ENCODE peak calls at places on chromosome 17, in eight cellular contexts. P is fibroblast of lung, C is HFF-Myc, D is IMR-90, G is left lung, I is left ventricle myocardium inferior, Y is K562, J is cardiac fibroblast. R is an unnamed sample.

GRCh38 chr17:32609085-32609484 is 122.3 kb downstream of the CDK5R1 start:
- DNase-seq in P (peak; percentile 32), C (no peak), D (no peak), G (peak; percentile 41), I (peak; percentile 56), Y (no peak), J (no peak), R (no peak)

GRCh38 chr17:17416007-17416399 is 60.8 kb upstream of the MED9 start:
- DNase-seq in P (peak; percentile 68), C (no peak), D (peak; percentile 83), G (no peak), I (no peak), Y (peak; percentile 77), J (peak; percentile 88), R (no peak)

GRCh38 chr17:44655983-44656700 is at the start of gene MEIOC:
- DNase-seq in P (peak; percentile 11), C (no peak), D (peak; percentile 6), G (no peak), I (no peak), Y (no peak), J (peak; percentile 5), R (no peak)

GRCh38 chr17:56815711-56816110 is 18.0 kb downstream of the C17orf67 start:
- DNase-seq in P (peak; percentile 72), C (no peak), D (peak; percentile 90), G (no peak), I (no peak), Y (no peak), J (peak; percentile 37), R (no peak)

GRCh38 chr17:60249517-60249826 is 99.7 kb downstream of the CA4 start:
- DNase-seq in P (peak; percentile 46), C (no peak), D (peak; percentile 51), G (no peak), I (no peak), Y (no peak), J (peak; percentile 45), R (no peak)

GRCh38 chr17:79678091-79678731 is 52.5 kb upstream of the ENPP7 start:
- DNase-seq in P (no peak), C (no peak), D (no peak), G (no peak), I (no peak), Y (no peak), J (no peak), R (no peak)

GRCh38 chr17:68943123-68943811 is 11.9 kb downstream of the ABCA8 start:
- DNase-seq in P (no peak), C (no peak), D (no peak), G (no peak), I (no peak), Y (no peak), J (no peak), R (no peak)

GRCh38 chr17:68295086-68295485 is 3.8 kb downstream of the ARSG start:
- DNase-seq in P (no peak), C (no peak), D (no peak), G (no peak), I (no peak), Y (no peak), J (no peak), R (no peak)

GRCh38 chr17:58702708-58703107 is 10.3 kb downstream of the RAD51C start:
- DNase-seq in P (no peak), C (no peak), D (no peak), G (no peak), I (no peak), Y (no peak), J (peak; percentile 5), R (no peak)

GRCh38 chr17:82840431-82840831 is 609 bp upstream of the ZNF750 start:
- DNase-seq in P (no peak), C (no peak), D (no peak), G (no peak), I (no peak), Y (no peak), J (no peak), R (no peak)

GRCh38 chr17:82836823-82837357 is 2.9 kb downstream of the ZNF750 start:
- DNase-seq in P (no peak), C (no peak), D (no peak), G (no peak), I (no peak), Y (no peak), J (no peak), R (no peak)

GRCh38 chr17:82839617-82840292 is at the start of gene ZNF750:
- DNase-seq in P (no peak), C (no peak), D (no peak), G (no peak), I (no peak), Y (no peak), J (no peak), R (no peak)

GRCh38 chr17:82837586-82838320 is 2.1 kb downstream of the ZNF750 start:
- DNase-seq in P (no peak), C (no peak), D (no peak), G (no peak), I (no peak), Y (no peak), J (no peak), R (no peak)

GRCh38 chr17:82838386-82839063 is 1.3 kb downstream of the ZNF750 start:
- DNase-seq in P (no peak), C (no peak), D (peak; percentile 17), G (peak; percentile 79), I (no peak), Y (no peak), J (peak; percentile 29), R (no peak)
- H3K4me3 ChIP-seq in P (no peak overlapping the region), C (no peak overlapping the region), D (no peak overlapping the region), G (peak overlapping the region; percentile 6), I (no peak overlapping the region), Y (no peak overlapping the region), J (no peak overlapping the region), R (no peak overlapping the region)

DNA sequence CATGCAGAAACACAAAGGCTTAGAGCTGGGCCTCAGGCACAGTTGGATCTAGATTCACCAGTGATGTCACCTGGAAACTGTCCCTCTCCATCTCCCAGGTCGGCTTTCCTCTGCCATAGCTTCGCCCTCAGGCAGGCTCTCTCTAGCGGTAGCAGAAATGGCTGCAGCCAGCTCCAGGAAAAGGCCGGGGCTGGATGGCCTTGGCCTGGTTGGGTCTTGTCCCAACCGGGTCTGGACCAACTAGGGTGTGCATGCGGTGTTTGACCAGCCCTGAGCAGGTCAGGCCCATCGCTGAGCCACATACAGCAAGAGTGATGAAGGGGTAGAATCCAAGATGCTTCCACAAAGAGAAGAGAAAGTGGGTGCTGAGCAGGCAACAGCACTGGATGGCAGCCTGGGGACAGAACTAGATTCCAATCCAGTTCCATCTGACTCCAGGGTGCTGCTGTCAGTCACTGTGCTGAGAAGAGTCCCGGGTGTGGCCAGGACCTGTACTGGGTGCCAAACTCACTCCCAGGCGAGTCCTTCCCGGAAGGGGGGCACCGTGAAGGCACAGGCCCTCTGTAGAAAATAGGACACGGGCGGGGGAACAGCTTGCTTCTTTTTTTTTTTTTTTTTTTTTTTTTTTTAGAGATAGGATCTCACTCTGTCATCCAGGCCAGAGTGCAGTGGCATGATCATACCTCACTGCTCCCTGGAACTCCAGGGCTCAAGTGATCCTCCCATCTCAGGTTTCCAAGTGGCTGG is 51.8 kb downstream of the SOCS3 start:
- DNase-seq in P (no peak), C (no peak), D (no peak), G (no peak), I (no peak), Y (peak; percentile 52), J (no peak), R (no peak)
- TF ChIP-seq CTCF in P (no peak), C (no peak), D (no peak), G (no peak), I (no peak), Y (no peak), J (no peak), R (peak; percentile 3)

GRCh38 chr17:19992803-19993713 is 15.4 kb upstream of the AKAP10 start:
- DNase-seq in P (peak; percentile 78), C (peak; percentile 56), D (peak; percentile 84), G (peak; percentile 89), I (peak; percentile 83), Y (peak; percentile 87), J (peak; percentile 90), R (peak; percentile 44)
- H3K4me3 ChIP-seq in P (no peak overlapping the region), C (no peak overlapping the region), D (no peak overlapping the region), G (no peak overlapping the region), I (peak overlapping the region; percentile 25), Y (no peak overlapping the region), J (no peak overlapping the region), R (no peak overlapping the region)

GRCh38 chr17:40113110-40113960 is 8.4 kb upstream of the MSL1 start:
- DNase-seq in P (peak; percentile 93), C (peak; percentile 95), D (peak; percentile 95), G (peak; percentile 94), I (peak; percentile 91), Y (peak; percentile 97), J (peak; percentile 97), R (no peak)
- TF ChIP-seq CTCF in P (peak; percentile 75), C (peak; percentile 87), D (peak; percentile 94), G (peak; percentile 84), I (peak; percentile 90), Y (peak; percentile 93), J (peak; percentile 83), R (peak; percentile 87)

DNA sequence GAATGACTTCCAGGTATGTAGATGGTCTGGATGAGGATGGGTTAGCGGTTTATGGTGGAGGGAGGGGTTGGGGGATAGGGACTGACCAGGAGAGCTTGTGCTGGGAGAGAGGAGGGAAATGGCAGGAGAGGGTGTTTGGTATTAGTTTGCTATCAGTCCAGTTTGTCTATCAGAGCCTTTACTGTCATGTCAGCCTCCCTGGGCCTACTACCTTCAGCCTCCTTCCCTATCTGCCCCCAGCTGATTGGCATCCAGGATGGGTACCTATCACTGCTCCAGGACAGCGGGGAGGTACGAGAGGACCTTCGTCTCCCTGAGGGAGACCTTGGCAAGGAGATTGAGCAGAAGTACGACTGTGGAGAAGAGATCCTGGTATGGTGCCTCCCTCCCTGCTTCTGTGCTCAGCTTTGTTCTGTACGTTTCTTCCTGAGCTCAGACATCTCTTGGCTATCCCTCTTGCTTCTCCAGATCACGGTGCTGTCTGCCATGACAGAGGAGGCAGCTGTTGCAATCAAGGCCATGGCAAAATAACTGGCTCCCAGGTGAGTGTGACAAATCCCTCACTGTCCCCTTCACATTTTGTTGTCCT is 3.8 kb downstream of the EIF5A start:
- DNase-seq in P (no peak), C (no peak), D (no peak), G (no peak), I (no peak), Y (no peak), J (no peak), R (no peak)
- H3K4me3 ChIP-seq in P (no peak overlapping the region), C (peak overlapping the region; percentile 98), D (no peak overlapping the region), G (no peak overlapping the region), I (no peak overlapping the region), Y (no peak overlapping the region), J (no peak overlapping the region), R (no peak overlapping the region)

DNA sequence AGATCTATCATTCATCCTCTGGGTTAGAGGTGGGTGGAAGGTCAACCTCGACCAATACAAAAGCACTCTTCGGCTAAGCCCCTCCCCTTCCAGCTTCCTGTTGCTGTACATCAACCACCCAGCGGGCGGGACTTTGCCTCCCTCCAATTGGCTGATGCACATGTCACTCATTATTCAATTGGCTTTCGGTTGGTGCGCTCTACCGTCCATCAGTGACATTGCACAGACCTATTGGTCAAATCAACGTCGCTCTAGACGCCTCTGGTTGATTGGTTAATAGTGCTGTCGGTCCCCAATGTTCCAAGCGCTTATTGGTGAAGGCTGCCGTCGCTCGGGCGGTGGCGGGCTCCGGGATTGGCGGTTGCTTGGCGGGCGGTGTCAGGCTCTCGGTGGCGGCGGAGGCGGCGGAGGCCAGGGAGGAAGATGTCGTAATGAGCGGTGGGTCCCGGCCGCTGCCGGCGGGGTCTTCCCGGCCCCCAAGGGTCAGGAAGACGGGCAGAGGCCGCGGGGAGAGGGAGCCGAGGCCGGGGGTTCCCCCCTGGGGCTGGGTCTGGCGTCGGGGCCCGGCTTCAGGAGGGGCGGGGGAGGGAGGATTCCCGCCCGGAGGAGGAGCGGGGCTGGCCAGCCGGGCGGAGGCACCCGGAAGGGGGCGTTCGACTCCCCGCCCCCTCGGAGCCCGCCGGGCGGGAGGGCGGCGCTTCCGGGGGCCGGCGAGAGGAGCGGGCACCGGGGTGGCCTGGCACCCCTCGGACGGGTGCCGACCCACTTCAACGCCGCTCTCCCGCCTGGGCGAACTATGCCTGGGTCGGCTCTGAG is at the start of gene SP2:
- DNase-seq in P (peak; percentile 100), C (peak; percentile 100), D (peak; percentile 100), G (peak; percentile 98), I (peak; percentile 99), Y (peak; percentile 100), J (peak; percentile 100), R (peak; percentile 100)
- TF ChIP-seq CTCF in P (peak; percentile 11), C (peak; percentile 2), D (no peak), G (no peak), I (no peak), Y (no peak), J (no peak), R (no peak)